ENCODE peak calls at places on chromosomes 1 and 21, in ten cellular contexts. C is astrocyte, Z is A172, P is GM04504, R is RKO, G is kidney tubule cell, N is stromal cell of bone marrow, Y is GDM1, X is hypothalamus, M is activated T-helper 1 cell treated with Interleukin-2 at 50 U/mL for 16 hours. U is an unnamed sample.

GRCh38 chr1:213585959-213586608 is 401.7 kb upstream of the PROX1 start:
- DNase-seq in C (no peak), N (no peak), Y (no peak), P (no peak), Z (no peak), X (no peak), G (no peak), M (no peak), R (no peak), U (no peak)

GRCh38 chr1:30895942-30896660 is 12.5 kb downstream of the SDC3 start:
- DNase-seq in Z (no peak), M (no peak), G (no peak), Y (no peak), X (no peak), R (no peak), N (no peak), C (no peak), P (no peak), U (no peak)

GRCh38 chr21:44395260-44395659 is 41.8 kb downstream of the TRPM2 start:
- DNase-seq in G (no peak), Y (no peak), M (no peak), Z (no peak), P (no peak), C (no peak), N (no peak), R (no peak), X (no peak), U (no peak)

GRCh38 chr21:45330075-45330781 is 42.5 kb upstream of the POFUT2 start:
- DNase-seq in N (peak; percentile 50), Z (peak; percentile 98), R (no peak), C (peak; percentile 77), Y (no peak), P (peak; percentile 68), X (no peak), M (no peak), G (peak; percentile 99), U (peak; percentile 92)

GRCh38 chr1:224635356-224635755 is 19.2 kb downstream of the CNIH3 start:
- DNase-seq in C (peak; percentile 78), X (no peak), N (peak; percentile 78), P (peak; percentile 61), R (peak; percentile 34), Y (no peak), Z (peak; percentile 83), G (peak; percentile 47), M (no peak), U (peak; percentile 81)

GRCh38 chr1:224641030-224641429 is 24.9 kb downstream of the CNIH3 start:
- DNase-seq in N (no peak), Z (no peak), X (no peak), M (no peak), P (no peak), Y (no peak), G (no peak), R (no peak), C (no peak), U (peak; percentile 15)

GRCh38 chr21:35503646-35504045 is 454.5 kb upstream of the RUNX1 start:
- DNase-seq in M (peak; percentile 1), N (peak; percentile 33), R (no peak), Z (no peak), P (no peak), Y (peak; percentile 13), G (no peak), X (no peak), C (peak; percentile 47), U (peak; percentile 21)

GRCh38 chr1:50929376-50929958 is 30.6 kb downstream of the FAF1 start:
- DNase-seq in Z (peak; percentile 11), G (peak; percentile 45), P (no peak), X (no peak), Y (no peak), C (peak; percentile 32), R (peak; percentile 71), N (peak; percentile 20), M (no peak), U (peak; percentile 52)

GRCh38 chr1:1889847-1890505 is 911 bp downstream of the GNB1 start:
- DNase-seq in M (peak; percentile 26), Z (peak; percentile 16), Y (peak; percentile 43), P (no peak), R (peak; percentile 48), G (peak; percentile 50), N (no peak), X (no peak), C (peak; percentile 27), U (peak; percentile 50)

GRCh38 chr1:74650561-74650960 is 23.0 kb downstream of the ERICH3 start:
- DNase-seq in Z (peak; percentile 46), Y (no peak), M (no peak), C (peak; percentile 71), R (no peak), P (no peak), X (no peak), N (no peak), G (peak; percentile 61), U (peak; percentile 15)

GRCh38 chr1:201582261-201582951 is 43.5 kb downstream of the NAV1 start:
- DNase-seq in N (peak; percentile 88), Y (no peak), P (no peak), C (peak; percentile 52), M (no peak), G (peak; percentile 75), X (no peak), R (no peak), Z (peak; percentile 38), U (peak; percentile 89)

GRCh38 chr21:36698160-36699025 is 522 bp upstream of the SIM2 start:
- DNase-seq in X (no peak), G (peak; percentile 68), R (peak; percentile 69), P (no peak), N (no peak), M (no peak), Z (no peak), C (no peak), Y (no peak), U (no peak)

GRCh38 chr1:32066489-32066873 is 6.3 kb upstream of the TMEM39B start:
- DNase-seq in M (no peak), X (peak; percentile 14), G (peak; percentile 88), N (peak; percentile 72), Z (peak; percentile 80), Y (peak; percentile 89), C (peak; percentile 65), P (peak; percentile 40), R (peak; percentile 38), U (peak; percentile 64)

GRCh38 chr1:194331758-194332157 is 1145.3 kb upstream of the B3GALT2 start:
- DNase-seq in R (peak; percentile 52), Y (no peak), M (no peak), Z (peak; percentile 38), P (no peak), C (peak; percentile 5), N (no peak), X (no peak), G (no peak), U (peak; percentile 33)

GRCh38 chr1:28927442-28928305 is 13.3 kb downstream of the EPB41 start:
- DNase-seq in X (no peak), Z (no peak), M (no peak), G (no peak), C (peak; percentile 16), R (no peak), N (peak; percentile 14), P (no peak), Y (no peak), U (no peak)

GRCh38 chr1:154433161-154433681 is 28.1 kb downstream of the IL6R start:
- DNase-seq in R (no peak), M (peak; percentile 7), G (peak; percentile 86), N (no peak), Z (peak; percentile 86), P (no peak), Y (no peak), X (no peak), C (no peak), U (no peak)

GRCh38 chr21:45102391-45102932 is 28.1 kb downstream of the ADARB1 start:
- DNase-seq in N (peak; percentile 32), R (peak; percentile 2), Z (peak; percentile 94), M (no peak), G (peak; percentile 52), Y (no peak), C (no peak), P (peak; percentile 42), X (no peak), U (no peak)

GRCh38 chr21:45363921-45364463 is 41.0 kb upstream of the COL18A1 start:
- DNase-seq in N (peak; percentile 99), P (peak; percentile 99), Z (peak; percentile 100), X (peak; percentile 17), M (no peak), G (peak; percentile 99), Y (no peak), C (peak; percentile 100), R (peak; percentile 99), U (peak; percentile 99)

GRCh38 chr1:17624540-17625256 is 85.2 kb downstream of the ARHGEF10L start:
- DNase-seq in M (no peak), C (peak; percentile 40), G (peak; percentile 78), R (no peak), P (peak; percentile 46), X (no peak), Y (no peak), Z (peak; percentile 52), N (peak; percentile 33), U (peak; percentile 44)

GRCh38 chr1:152110365-152110859 is 4.8 kb downstream of the TCHH start:
- DNase-seq in Y (peak; percentile 22), X (no peak), N (peak; percentile 10), P (no peak), C (peak; percentile 46), M (no peak), R (no peak), Z (peak; percentile 55), G (peak; percentile 66), U (peak; percentile 27)

GRCh38 chr1:37056201-37056764 is 22.0 kb upstream of the GRIK3 start:
- DNase-seq in N (no peak), Z (no peak), P (no peak), C (no peak), R (no peak), M (no peak), Y (no peak), G (no peak), X (no peak), U (no peak)

GRCh38 chr1:48017716-48018115 is 20.5 kb upstream of the TRABD2B start:
- DNase-seq in G (peak; percentile 57), P (no peak), Y (no peak), R (no peak), X (no peak), M (no peak), C (peak; percentile 41), Z (peak; percentile 80), N (no peak), U (peak; percentile 98)

GRCh38 chr1:9852410-9853301 is 28.9 kb upstream of the CLSTN1 start:
- DNase-seq in G (no peak), R (no peak), Z (peak; percentile 14), M (no peak), X (peak; percentile 44), P (peak; percentile 75), Y (no peak), N (peak; percentile 25), C (peak; percentile 67), U (peak; percentile 95)

GRCh38 chr21:33901421-33902288 is 13.9 kb downstream of the ATP5PO start:
- DNase-seq in P (peak; percentile 46), Y (peak; percentile 35), R (peak; percentile 64), C (peak; percentile 56), Z (peak; percentile 69), G (peak; percentile 51), M (no peak), X (no peak), N (peak; percentile 31), U (peak; percentile 89)

GRCh38 chr1:65066766-65067490 is 81.1 kb upstream of the AK4 start:
- DNase-seq in Z (peak; percentile 23), M (peak; percentile 74), X (peak; percentile 79), C (peak; percentile 18), R (peak; percentile 81), N (peak; percentile 69), Y (peak; percentile 52), G (peak; percentile 73), P (peak; percentile 49), U (peak; percentile 62)

GRCh38 chr21:46160563-46161179 is 5.3 kb upstream of the FTCD start:
- DNase-seq in Z (no peak), G (no peak), R (no peak), Y (no peak), N (no peak), X (no peak), P (no peak), C (no peak), M (no peak), U (no peak)

GRCh38 chr1:212960932-212961331 is 10.6 kb downstream of the VASH2 start:
- DNase-seq in P (no peak), Y (no peak), R (no peak), C (no peak), M (no peak), G (no peak), N (no peak), Z (no peak), X (no peak), U (no peak)

GRCh38 chr21:33020558-33021100 is 5.1 kb upstream of the OLIG2 start:
- DNase-seq in P (no peak), M (no peak), G (no peak), R (no peak), C (no peak), X (no peak), Y (no peak), N (no peak), Z (no peak), U (no peak)